ENCODE peak calls at places on chromosomes 11 and 22, in four cellular contexts. F is mammary epithelial cell, V is pancreas, S is PC-9. D is an unnamed sample.
A peak's percentile ranks its signal among the peaks of the same experiment; 100 is the strongest.

GRCh38 chr22:43147821-43148220 is 3.5 kb upstream of the TSPO start:
- DNase-seq in S (no peak), F (no peak), V (no peak), D (no peak)

GRCh38 chr11:86138958-86139357 is 70.1 kb upstream of the PICALM start:
- DNase-seq in F (peak; percentile 26), V (no peak), S (no peak), D (no peak)

GRCh38 chr11:123559418-123559817 is 95.0 kb downstream of the SCN3B start:
- DNase-seq in F (no peak), V (no peak), S (no peak), D (no peak)

GRCh38 chr11:69125861-69126260 is 29.9 kb upstream of the SMIM38 start:
- DNase-seq in V (no peak), F (no peak), S (no peak), D (no peak)

GRCh38 chr22:44351685-44352377 is 39.1 kb upstream of the SHISAL1 start:
- DNase-seq in V (no peak), F (peak; percentile 92), S (peak; percentile 87), D (no peak)

GRCh38 chr11:125370561-125371389 is 125.3 kb downstream of the FEZ1 start:
- DNase-seq in S (no peak), V (no peak), F (no peak), D (no peak)

GRCh38 chr22:26922804-26923203 is 265.4 kb downstream of the MIAT start:
- DNase-seq in V (no peak), S (no peak), F (no peak), D (no peak)

GRCh38 chr11:27870985-27871485 is 170.8 kb upstream of the BDNF start:
- DNase-seq in F (no peak), S (no peak), V (no peak), D (no peak)

GRCh38 chr11:65445604-65446445 is 23.2 kb downstream of the NEAT1 start:
- DNase-seq in F (no peak), V (no peak), S (no peak), D (peak; percentile 64)

GRCh38 chr11:134116210-134116609 is 47.3 kb downstream of the JAM3 start:
- DNase-seq in F (no peak), S (no peak), V (no peak), D (no peak)

GRCh38 chr11:134118016-134118415 is 49.1 kb downstream of the JAM3 start:
- DNase-seq in S (no peak), V (no peak), F (no peak), D (no peak)

GRCh38 chr11:134120143-134120850 is 51.4 kb downstream of the JAM3 start:
- DNase-seq in F (peak; percentile 85), S (no peak), V (no peak), D (peak; percentile 35)

GRCh38 chr11:134120921-134121526 is 52.2 kb downstream of the JAM3 start:
- DNase-seq in F (peak; percentile 51), S (no peak), V (no peak), D (peak; percentile 16)

GRCh38 chr11:134119094-134119493 is 50.2 kb downstream of the JAM3 start:
- DNase-seq in V (no peak), F (peak; percentile 77), S (no peak), D (no peak)
- H3K4me3 ChIP-seq in V (no peak overlapping the region), F (no peak overlapping the region), S (no peak overlapping the region), D (no peak overlapping the region)

GRCh38 chr11:79348976-79349682 is 91.7 kb downstream of the TENM4 start:
- DNase-seq in F (no peak), S (no peak), V (no peak), D (no peak)

GRCh38 chr11:79352304-79352703 is 88.5 kb downstream of the TENM4 start:
- DNase-seq in F (no peak), V (no peak), S (no peak), D (no peak)

GRCh38 chr11:79353706-79354105 is 87.1 kb downstream of the TENM4 start:
- DNase-seq in V (no peak), S (no peak), F (no peak), D (no peak)
- H3K9me3 ChIP-seq in V (no peaks in the 10 kb centered on the region), S (no peaks in the 10 kb centered on the region), F (no peaks in the 10 kb centered on the region), D (no peaks in the 10 kb centered on the region)

GRCh38 chr11:88455974-88456373 is 118.4 kb upstream of the CTSC start:
- DNase-seq in V (no peak), S (no peak), F (no peak), D (no peak)

GRCh38 chr11:88454881-88455280 is 117.3 kb upstream of the CTSC start:
- DNase-seq in S (no peak), F (peak; percentile 87), V (no peak), D (no peak)
- H3K4me3 ChIP-seq in S (no peak overlapping the region), F (no peak overlapping the region), V (no peak overlapping the region), D (no peak overlapping the region)

DNA sequence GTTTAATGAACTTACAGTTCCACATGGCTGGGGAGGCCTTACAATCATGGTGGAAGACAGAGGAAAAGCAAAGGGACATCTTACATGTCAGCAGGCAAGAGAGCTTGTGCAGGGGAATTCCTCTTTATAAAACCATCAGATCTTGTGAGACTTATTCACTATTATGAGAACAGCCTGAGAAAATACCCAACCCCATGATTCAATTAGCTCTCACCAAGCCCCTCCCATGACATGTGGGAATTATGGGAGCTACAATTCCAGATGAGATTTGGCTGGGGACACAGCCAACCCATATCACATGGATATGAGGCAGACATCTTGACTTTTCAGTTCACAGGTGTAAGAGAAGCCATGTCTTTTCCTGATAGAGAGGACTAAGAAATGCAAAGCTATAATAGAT is 18.3 kb upstream of the AMPD3 start:
- DNase-seq in F (no peak), S (no peak), V (no peak), D (no peak)
- H3K9me3 ChIP-seq in F (no peaks in the 10 kb centered on the region), S (no peaks in the 10 kb centered on the region), V (no peaks in the 10 kb centered on the region), D (no peaks in the 10 kb centered on the region)

GRCh38 chr22:24146190-24146616 is 35.1 kb upstream of the SUSD2 start:
- DNase-seq in V (peak; percentile 83), S (peak; percentile 64), F (no peak), D (peak; percentile 75)
- H3K4me3 ChIP-seq in V (no peak overlapping the region), S (peak overlapping the region; percentile 1), F (no peak overlapping the region), D (no peak overlapping the region)

GRCh38 chr11:35290876-35291275 is 128.5 kb downstream of the SLC1A2 start:
- DNase-seq in F (no peak), V (no peak), S (peak; percentile 66), D (no peak)
- H3K9me3 ChIP-seq in F (no peaks in the 10 kb centered on the region), V (no peaks in the 10 kb centered on the region), S (peaks cover 4% of the 10 kb centered on the region), D (no peaks in the 10 kb centered on the region)

DNA sequence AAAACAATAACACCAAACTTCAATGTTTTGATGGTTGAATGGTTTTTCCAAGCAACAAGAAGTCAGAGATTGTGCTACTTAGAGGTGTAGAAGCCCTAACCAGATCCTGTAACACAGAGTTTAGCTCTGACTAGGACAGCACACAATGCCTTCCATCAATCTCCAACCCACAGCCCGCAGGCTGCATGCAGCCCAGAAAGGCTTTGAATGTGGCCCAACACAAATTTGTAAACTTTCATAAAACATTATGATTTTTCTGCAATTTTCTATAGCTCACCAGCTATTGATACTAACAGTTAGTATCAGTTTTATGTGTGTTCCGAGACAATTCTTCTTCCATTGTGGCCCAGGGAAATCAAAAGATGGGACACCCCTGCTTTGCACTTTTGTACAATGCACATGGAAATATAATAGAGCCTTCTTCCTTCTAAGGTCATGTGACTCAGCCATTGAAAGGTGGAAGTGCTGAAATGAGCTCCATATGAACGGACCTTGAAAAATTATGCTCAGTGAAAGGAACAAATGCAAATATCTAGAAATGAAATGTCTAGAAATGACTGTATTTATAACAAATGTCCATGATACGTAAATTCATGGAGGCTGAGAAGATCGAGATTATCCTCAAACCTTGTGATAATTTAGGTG is 47.6 kb upstream of the VPREB1 start:
- DNase-seq in V (no peak), S (no peak), F (no peak), D (no peak)
- H3K4me3 ChIP-seq in V (no peak overlapping the region), S (no peak overlapping the region), F (no peak overlapping the region), D (no peak overlapping the region)

DNA sequence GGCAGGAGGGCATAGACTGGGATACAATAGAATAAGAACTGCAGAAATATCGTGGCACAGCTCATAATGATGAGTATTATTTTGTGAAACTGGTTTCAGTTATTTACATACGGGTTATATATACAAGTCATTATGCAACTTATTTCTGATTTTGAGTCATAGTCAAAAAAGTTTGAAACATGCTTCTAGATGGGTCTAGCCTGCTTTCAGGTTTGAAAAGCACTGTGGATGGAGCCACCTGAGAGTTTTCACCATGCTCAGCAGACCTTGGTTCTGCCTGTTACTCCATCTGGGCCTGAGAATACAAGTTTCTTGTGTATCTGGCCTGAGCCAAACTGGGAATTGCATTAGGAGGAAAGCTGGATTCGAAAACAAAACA is 12.0 kb downstream of the IL10RA start:
- DNase-seq in S (no peak), F (no peak), V (no peak), D (no peak)
- H3K9me3 ChIP-seq in S (no peaks in the 10 kb centered on the region), F (no peaks in the 10 kb centered on the region), V (no peaks in the 10 kb centered on the region), D (no peaks in the 10 kb centered on the region)

GRCh38 chr11:99432677-99433076 is 411.9 kb downstream of the CNTN5 start:
- DNase-seq in S (no peak), F (no peak), V (no peak), D (no peak)
- H3K4me3 ChIP-seq in S (no peak overlapping the region), F (no peak overlapping the region), V (no peak overlapping the region), D (no peak overlapping the region)

GRCh38 chr11:114622858-114623257 is 27.3 kb upstream of the NXPE4 start:
- DNase-seq in V (no peak), F (no peak), S (no peak), D (no peak)

GRCh38 chr11:114623720-114624119 is 28.1 kb upstream of the NXPE4 start:
- DNase-seq in V (no peak), F (no peak), S (no peak), D (no peak)

GRCh38 chr11:114621072-114621471 is 25.5 kb upstream of the NXPE4 start:
- DNase-seq in V (no peak), S (no peak), F (no peak), D (no peak)

GRCh38 chr11:114624455-114625207 is 29.0 kb upstream of the NXPE4 start:
- DNase-seq in F (no peak), V (no peak), S (no peak), D (no peak)

GRCh38 chr11:114621950-114622809 is 26.6 kb upstream of the NXPE4 start:
- DNase-seq in F (no peak), S (no peak), V (no peak), D (no peak)
- H3K9me3 ChIP-seq in F (peaks cover 16% of the 10 kb centered on the region), S (no peaks in the 10 kb centered on the region), V (no peaks in the 10 kb centered on the region), D (peaks cover 7% of the 10 kb centered on the region)

D was measured in psoas muscle.